ENCODE peak calls at places on chromosome 10, in four cellular contexts. V is NCI-H345, X is CD14-positive monocyte, C is kidney tubule cell. R is an unnamed sample.

GRCh38 chr10:61286695-61287094 is 166.5 kb downstream of the TMEM26 start:
- DNase-seq in X (no peak), V (no peak), C (no peak), R (peak)

GRCh38 chr10:115606081-115606480 is 512.9 kb downstream of the ATRNL1 start:
- DNase-seq in C (no peak), V (no peak), X (no peak), R (no peak)

GRCh38 chr10:50470798-50471582 is 152.8 kb downstream of the SGMS1 start:
- DNase-seq in V (no peak), X (no peak), C (peak), R (no peak)

GRCh38 chr10:29055091-29055490 is 233.8 kb upstream of the LYZL1 start:
- DNase-seq in C (no peak), V (no peak), X (no peak), R (no peak)

GRCh38 chr10:35606423-35606822 is 1.3 kb downstream of the GJD4 start:
- DNase-seq in X (no peak), C (no peak), V (no peak), R (no peak)

GRCh38 chr10:33955676-33956075 is 621.2 kb upstream of the NRP1 start:
- DNase-seq in X (no peak), V (no peak), C (no peak), R (no peak)

GRCh38 chr10:125344573-125345121 is 184.3 kb upstream of the CTBP2 start:
- DNase-seq in V (no peak), C (peak), X (no peak), R (peak)

GRCh38 chr10:3761111-3761686 is 23.8 kb downstream of the KLF6 start:
- DNase-seq in V (no peak), X (no peak), C (peak), R (peak)

GRCh38 chr10:78211476-78212110 is 177.9 kb downstream of the RPS24 start:
- DNase-seq in X (no peak), C (peak), V (peak), R (no peak)

GRCh38 chr10:13684813-13685511 is 98.2 kb downstream of the PRPF18 start:
- DNase-seq in X (no peak), C (no peak), V (no peak), R (no peak)

GRCh38 chr10:117933036-117933435 is 113.7 kb downstream of the RAB11FIP2 start:
- DNase-seq in X (no peak), C (peak), V (no peak), R (no peak)

GRCh38 chr10:4658777-4659176 is 167.2 kb upstream of the AKR1E2 start:
- DNase-seq in X (no peak), C (no peak), V (no peak), R (no peak)

GRCh38 chr10:101694674-101695403 is at the start of gene FBXW4:
- DNase-seq in C (peak), V (peak), X (peak), R (peak)

GRCh38 chr10:4845766-4846165 is 19.8 kb downstream of the AKR1E2 start:
- DNase-seq in C (no peak), X (no peak), V (no peak), R (no peak)

GRCh38 chr10:67884842-67885680 is 605 bp downstream of the SIRT1 start:
- DNase-seq in V (peak), C (peak), X (peak), R (peak)

GRCh38 chr10:93028881-93029280 is 31.7 kb upstream of the CYP26C1 start:
- DNase-seq in C (peak), V (no peak), X (no peak), R (no peak)

GRCh38 chr10:121597504-121598241 is 571 bp downstream of the FGFR2 start:
- DNase-seq in X (no peak), V (no peak), C (peak), R (no peak)

GRCh38 chr10:87575851-87576250 is 71.2 kb downstream of the MINPP1 start:
- DNase-seq in X (no peak), V (no peak), C (no peak), R (no peak)

GRCh38 chr10:78290131-78290750 is 256.6 kb downstream of the RPS24 start:
- DNase-seq in C (no peak), V (no peak), X (no peak), R (no peak)

GRCh38 chr10:104557966-104558365 is 83.1 kb upstream of the SORCS3 start:
- DNase-seq in C (no peak), X (no peak), V (no peak), R (no peak)

GRCh38 chr10:62253704-62254103 is 14.9 kb downstream of the RTKN2 start:
- DNase-seq in C (no peak), V (no peak), X (no peak), R (no peak)

GRCh38 chr10:92695679-92696605 is 6.2 kb downstream of the HHEX start:
- DNase-seq in X (no peak), V (no peak), C (peak), R (no peak)

GRCh38 chr10:69074532-69074931 is 13.4 kb upstream of the SRGN start:
- DNase-seq in C (no peak), V (no peak), X (no peak), R (no peak)

GRCh38 chr10:21030096-21030495 is 133.0 kb upstream of the NEBL start:
- DNase-seq in X (no peak), C (peak), V (no peak), R (no peak)

GRCh38 chr10:73209705-73210104 is 37.4 kb downstream of the DNAJC9 start:
- DNase-seq in X (no peak), V (no peak), C (peak), R (no peak)